ENCODE peak calls at places on chromosomes 1 and 21, in ten cellular contexts. G is AG09319, U is left ventricle myocardium inferior, Q is NB4, N is PC-3, J is uterus, L is GM13976, S is fibroblast of pulmonary artery, D is tibial artery, Z is GM23338. C is an unnamed sample.

GRCh38 chr1:89257036-89257435 is 15.6 kb downstream of the GBP5 start:
- DNase-seq in J (no peak), D (no peak), U (no peak), Q (peak; percentile 25), N (no peak), G (no peak), S (no peak), L (no peak), Z (no peak), C (no peak)

GRCh38 chr21:35925497-35925896 is 134.8 kb downstream of the SETD4 start:
- DNase-seq in D (no peak), J (no peak), G (no peak), U (no peak), L (no peak), S (peak; percentile 71), N (peak; percentile 34), Q (peak; percentile 51), Z (no peak), C (no peak)

GRCh38 chr1:230431517-230431916 is 5.4 kb upstream of the PGBD5 start:
- DNase-seq in S (no peak), Z (no peak), J (no peak), N (no peak), L (no peak), G (no peak), Q (no peak), D (no peak), U (no peak), C (no peak)

GRCh38 chr1:9909222-9910046 is 635 bp downstream of the CTNNBIP1 start:
- DNase-seq in J (peak; percentile 48), D (peak; percentile 74), G (no peak), S (peak; percentile 8), L (no peak), U (peak; percentile 23), N (peak; percentile 33), Q (peak; percentile 64), Z (peak; percentile 52), C (no peak)

GRCh38 chr21:32403201-32403701 is 9.3 kb upstream of the EVA1C start:
- DNase-seq in D (no peak), J (peak; percentile 70), G (no peak), Q (peak; percentile 69), Z (peak; percentile 92), S (peak; percentile 92), L (peak; percentile 52), U (peak; percentile 50), N (peak; percentile 88), C (no peak)

GRCh38 chr1:26154750-26155149 is 4.1 kb upstream of the FAM110D start:
- DNase-seq in J (no peak), U (no peak), S (no peak), L (no peak), D (no peak), Z (peak; percentile 92), Q (no peak), G (no peak), N (no peak), C (no peak)

GRCh38 chr1:204327359-204327758 is 32.4 kb downstream of the PLEKHA6 start:
- DNase-seq in J (no peak), Z (no peak), U (no peak), Q (peak; percentile 5), S (no peak), G (no peak), L (no peak), D (peak; percentile 51), N (no peak), C (no peak)

GRCh38 chr1:183205196-183205781 is 19.2 kb downstream of the LAMC2 start:
- DNase-seq in G (peak; percentile 47), Q (no peak), J (no peak), N (no peak), D (peak; percentile 75), Z (no peak), L (no peak), U (no peak), S (peak; percentile 96), C (no peak)

GRCh38 chr1:65009724-65010420 is 43.5 kb upstream of the JAK1 start:
- DNase-seq in Q (no peak), D (no peak), G (no peak), J (no peak), L (no peak), S (no peak), Z (no peak), N (peak; percentile 3), U (no peak), C (no peak)

GRCh38 chr1:118788372-118788955 is 199.7 kb downstream of the TBX15 start:
- DNase-seq in N (peak; percentile 73), D (no peak), S (peak; percentile 8), U (no peak), J (no peak), G (peak; percentile 8), Z (no peak), Q (no peak), L (no peak), C (no peak)

GRCh38 chr21:34351786-34352241 is 12.0 kb upstream of the KCNE2 start:
- DNase-seq in S (peak; percentile 42), N (peak; percentile 61), U (peak; percentile 31), J (no peak), L (peak; percentile 68), D (no peak), Q (peak; percentile 69), Z (peak; percentile 57), G (no peak), C (no peak)

GRCh38 chr1:159938221-159938852 is 7.1 kb downstream of the IGSF9 start:
- DNase-seq in U (no peak), J (no peak), S (no peak), Z (no peak), G (no peak), N (no peak), Q (no peak), L (peak; percentile 29), D (no peak), C (no peak)

GRCh38 chr1:168903237-168903830 is 174.3 kb upstream of the DPT start:
- DNase-seq in N (peak; percentile 73), D (no peak), Q (no peak), L (no peak), S (no peak), G (no peak), U (no peak), Z (no peak), J (no peak), C (no peak)

GRCh38 chr1:155177192-155177917 is 3.7 kb downstream of the TRIM46 start:
- DNase-seq in Q (peak; percentile 1), N (peak; percentile 66), S (no peak), D (no peak), J (peak; percentile 13), U (no peak), Z (no peak), G (no peak), L (no peak), C (no peak)

GRCh38 chr1:225990705-225991464 is 8.3 kb downstream of the SDE2 start:
- DNase-seq in J (no peak), D (no peak), N (no peak), Z (no peak), Q (no peak), S (no peak), G (no peak), L (no peak), U (no peak), C (no peak)

GRCh38 chr1:225981714-225982113 is 17.4 kb downstream of the SDE2 start:
- DNase-seq in Q (no peak), D (no peak), J (no peak), L (no peak), G (no peak), S (no peak), U (no peak), Z (no peak), N (no peak), C (peak; percentile 2)

GRCh38 chr1:225987491-225988316 is 11.4 kb downstream of the SDE2 start:
- DNase-seq in Z (peak; percentile 68), G (no peak), S (peak; percentile 74), U (no peak), D (no peak), N (peak; percentile 76), Q (peak; percentile 68), L (no peak), J (no peak), C (no peak)
- TF ChIP-seq CTCF in Z (peak; percentile 63), G (peak; percentile 69), S (peak; percentile 78), U (peak; percentile 77), D (peak; percentile 65), N (peak; percentile 86), Q (peak; percentile 57), L (peak; percentile 20), J (peak; percentile 56), C (peak; percentile 47)

DNA sequence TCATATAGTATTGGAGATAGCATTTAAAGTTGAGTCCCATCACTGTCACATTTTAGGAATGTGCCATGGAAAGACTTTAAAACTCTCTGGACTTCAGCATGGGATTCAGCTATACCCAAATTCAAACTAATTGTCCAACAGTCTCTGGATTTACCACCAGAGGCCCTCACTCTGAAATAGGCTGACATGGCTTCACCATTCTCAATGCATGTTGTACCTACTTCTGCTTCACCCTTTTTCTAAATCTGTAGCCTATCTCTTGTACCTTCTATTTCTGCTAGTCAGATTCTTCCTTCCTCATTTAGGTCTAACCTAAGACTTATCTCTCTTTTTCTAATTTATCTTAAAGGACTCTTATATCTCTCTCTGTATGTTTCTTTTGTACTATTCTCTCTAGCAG is 512.7 kb upstream of the ZRANB2 start:
- DNase-seq in L (no peak), N (peak; percentile 30), Q (peak; percentile 14), J (no peak), G (no peak), D (no peak), U (no peak), Z (peak; percentile 46), S (peak; percentile 4), C (no peak)
- TF ChIP-seq CTCF in L (no peak), N (peak; percentile 49), Q (no peak), J (no peak), G (peak; percentile 17), D (no peak), U (peak; percentile 25), Z (peak; percentile 60), S (peak; percentile 17), C (no peak)

GRCh38 chr1:57137980-57138379 is 172.2 kb upstream of the C8B start:
- DNase-seq in G (no peak), J (no peak), Q (no peak), U (no peak), L (peak; percentile 8), D (no peak), Z (no peak), N (no peak), S (no peak), C (no peak)
- TF ChIP-seq CTCF in G (no peak), J (no peak), Q (no peak), U (no peak), L (no peak), D (no peak), Z (no peak), N (no peak), S (no peak), C (no peak)

DNA sequence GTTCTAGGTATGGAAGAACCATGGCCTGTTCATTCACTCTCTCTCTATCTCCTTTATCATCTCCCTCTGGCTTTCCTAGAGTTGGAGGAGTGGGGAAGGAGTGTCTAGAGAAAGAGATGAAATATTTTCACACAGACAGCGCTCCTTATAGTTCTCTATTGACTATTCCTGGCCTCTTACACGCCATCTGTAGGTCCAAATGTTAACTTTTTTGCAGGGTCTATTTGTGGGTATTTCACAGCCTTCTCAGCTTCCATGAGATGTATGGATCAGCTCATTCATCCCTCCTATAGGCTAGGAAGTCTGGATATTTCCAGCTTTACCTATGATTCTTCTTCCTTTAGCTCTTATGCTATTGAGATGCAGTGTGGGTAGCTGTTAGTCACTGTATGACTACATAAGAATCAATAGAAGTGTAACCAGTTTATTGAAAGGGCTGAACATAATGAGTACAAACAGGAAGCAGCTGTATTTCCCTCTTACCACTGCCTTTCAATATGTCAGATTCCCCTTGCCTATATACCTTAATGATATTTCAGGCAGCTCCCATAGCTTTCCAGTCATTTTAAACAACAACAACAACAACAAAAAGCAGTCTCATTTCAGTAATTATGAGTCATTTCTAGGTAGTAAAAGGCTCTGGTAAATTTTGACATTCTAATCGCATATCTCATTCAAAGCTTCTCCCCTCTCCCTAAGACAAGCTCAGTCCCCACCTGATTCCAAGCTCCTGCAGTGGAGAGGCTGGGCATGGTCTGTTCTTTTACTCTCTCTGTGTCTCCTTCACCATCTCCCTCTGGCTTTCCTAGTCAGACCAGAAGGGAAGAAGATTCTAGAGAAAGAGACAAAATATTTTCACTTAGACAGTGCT is 149.5 kb downstream of the TTLL7 start:
- DNase-seq in Z (no peak), J (no peak), U (no peak), G (no peak), Q (no peak), S (no peak), N (peak; percentile 41), D (no peak), L (peak; percentile 30), C (no peak)
- TF ChIP-seq CTCF in Z (no peak), J (no peak), U (no peak), G (no peak), Q (no peak), S (no peak), N (no peak), D (no peak), L (no peak), C (no peak)

C was measured in right atrium auricular region.